ENCODE peak calls at places on chromosomes 5 and 9, in eight cellular contexts. Z, H, S, B, P, A, X and Y are unnamed samples.

GRCh38 chr9:4272141-4272540 is 27.7 kb downstream of the GLIS3 start:
- DNase-seq in S (no peak), A (no peak), Z (no peak), B (no peak), X (no peak), P (no peak), H (no peak), Y (no peak)

GRCh38 chr9:118992813-118993747 is 376.2 kb downstream of the BRINP1 start:
- DNase-seq in X (no peak), A (peak; percentile 12), Z (no peak), S (no peak), H (no peak), P (no peak), B (no peak), Y (no peak)

GRCh38 chr5:81856948-81857928 is 106.3 kb upstream of the SSBP2 start:
- DNase-seq in A (peak; percentile 69), B (no peak), Z (peak; percentile 39), S (no peak), H (no peak), P (peak; percentile 81), X (no peak), Y (no peak)

GRCh38 chr5:171483453-171484177 is 64.2 kb downstream of the FGF18 start:
- DNase-seq in B (no peak), Z (no peak), S (no peak), A (no peak), H (no peak), X (no peak), P (peak; percentile 25), Y (no peak)

GRCh38 chr5:90226433-90227099 is 183.0 kb downstream of the CETN3 start:
- DNase-seq in X (no peak), H (no peak), P (peak; percentile 7), B (no peak), A (no peak), S (no peak), Z (no peak), Y (no peak)

GRCh38 chr5:177476531-177477233 is 3.2 kb upstream of the DBN1 start:
- DNase-seq in Z (no peak), A (peak; percentile 41), H (no peak), S (peak; percentile 33), B (peak; percentile 31), X (no peak), P (no peak), Y (no peak)

GRCh38 chr9:110125207-110125751 is 82.7 kb downstream of the C9orf152 start:
- DNase-seq in P (no peak), X (no peak), Z (peak; percentile 94), S (peak; percentile 95), B (no peak), A (peak; percentile 88), H (no peak), Y (no peak)

GRCh38 chr9:126439402-126439765 is 112.8 kb downstream of the MVB12B start:
- DNase-seq in S (no peak), A (no peak), X (no peak), P (no peak), Z (no peak), H (no peak), B (no peak), Y (no peak)

GRCh38 chr5:87231037-87231808 is 36.5 kb upstream of the RASA1 start:
- DNase-seq in B (no peak), H (no peak), S (no peak), X (peak; percentile 83), A (no peak), Z (no peak), P (no peak), Y (no peak)

GRCh38 chr9:128887914-128888350 is 6.0 kb downstream of the LRRC8A start:
- DNase-seq in Z (no peak), B (no peak), S (no peak), H (no peak), A (peak; percentile 66), P (no peak), X (no peak), Y (no peak)

GRCh38 chr9:77731008-77731698 is 83.0 kb upstream of the GNA14 start:
- DNase-seq in A (no peak), H (no peak), S (no peak), X (no peak), B (no peak), P (no peak), Z (no peak), Y (no peak)

GRCh38 chr9:121610638-121610953 is 40.8 kb upstream of the DAB2IP start:
- DNase-seq in S (no peak), B (peak; percentile 20), Z (no peak), H (no peak), P (no peak), A (peak; percentile 72), X (no peak), Y (no peak)

GRCh38 chr9:121616356-121616755 is 35.1 kb upstream of the DAB2IP start:
- DNase-seq in H (no peak), X (no peak), B (no peak), Z (no peak), S (no peak), P (no peak), A (no peak), Y (no peak)

GRCh38 chr9:121609845-121610637 is 41.4 kb upstream of the DAB2IP start:
- DNase-seq in S (peak; percentile 93), B (no peak), H (peak; percentile 62), X (no peak), Z (peak; percentile 83), A (no peak), P (no peak), Y (no peak)

GRCh38 chr9:121612511-121612998 is 38.9 kb upstream of the DAB2IP start:
- DNase-seq in X (no peak), Z (peak; percentile 38), A (no peak), B (no peak), S (no peak), P (no peak), H (no peak), Y (no peak)

DNA sequence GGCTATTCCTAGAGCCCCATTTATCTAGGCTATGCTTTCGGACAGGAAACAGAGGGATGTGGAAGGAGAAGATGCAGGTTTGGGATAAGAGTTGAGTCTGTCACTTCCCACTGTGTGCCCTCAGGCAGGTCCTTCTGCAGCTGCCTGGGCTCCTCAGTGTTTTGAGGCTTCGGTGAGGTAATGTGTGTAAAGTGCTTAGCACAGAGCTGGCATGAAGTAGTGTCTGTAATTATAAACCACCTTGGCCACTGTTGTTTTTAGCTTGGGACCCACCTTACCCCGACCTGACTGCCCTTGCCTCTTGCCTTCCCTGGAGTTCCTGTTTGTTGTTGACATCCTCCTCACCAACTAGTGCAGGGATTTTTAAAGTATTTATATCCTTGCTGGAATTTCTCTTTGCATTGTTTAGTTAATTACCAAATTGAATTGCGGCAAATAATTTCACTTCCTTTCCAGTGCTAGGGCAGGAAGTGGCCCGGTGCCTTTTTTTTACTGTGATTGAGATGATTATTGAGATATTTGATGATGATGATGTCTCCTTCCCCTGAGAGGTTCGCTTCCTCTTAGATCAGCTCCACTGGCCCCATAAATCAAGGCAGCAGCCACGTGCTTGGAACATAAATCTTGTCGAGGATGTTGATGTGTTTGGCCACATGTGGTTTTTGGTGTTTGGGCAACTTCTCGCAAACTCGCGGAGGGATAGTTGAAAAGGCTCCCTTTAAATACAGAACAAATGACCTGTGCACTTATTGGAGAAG is 38.2 kb upstream of the DAB2IP start:
- DNase-seq in P (no peak), A (no peak), B (no peak), Z (no peak), S (no peak), H (no peak), X (no peak), Y (no peak)
- H3K4me1 ChIP-seq in P (peaks cover 19% of the 10 kb centered on the region), A (peaks cover 13% of the 10 kb centered on the region), B (no peaks in the 10 kb centered on the region), Z (peaks cover 32% of the 10 kb centered on the region), S (peaks cover 45% of the 10 kb centered on the region), H (peaks cover 42% of the 10 kb centered on the region), X (no peaks in the 10 kb centered on the region), Y (peaks cover 6% of the 10 kb centered on the region)

GRCh38 chr9:5879419-5880181 is 11.1 kb upstream of the MLANA start:
- DNase-seq in Z (peak; percentile 81), S (peak; percentile 46), B (peak; percentile 47), X (no peak), A (peak; percentile 17), H (peak; percentile 88), P (peak; percentile 17), Y (no peak)

GRCh38 chr9:5873439-5873838 is 17.2 kb upstream of the MLANA start:
- DNase-seq in A (no peak), X (no peak), B (no peak), P (no peak), Z (no peak), S (no peak), H (no peak), Y (no peak)

GRCh38 chr9:5876026-5876425 is 14.7 kb upstream of the MLANA start:
- DNase-seq in P (no peak), B (no peak), S (no peak), H (no peak), A (no peak), X (no peak), Z (no peak), Y (no peak)

GRCh38 chr9:5874048-5874447 is 16.6 kb upstream of the MLANA start:
- DNase-seq in B (no peak), Z (no peak), H (no peak), X (no peak), A (no peak), P (no peak), S (no peak), Y (no peak)

DNA sequence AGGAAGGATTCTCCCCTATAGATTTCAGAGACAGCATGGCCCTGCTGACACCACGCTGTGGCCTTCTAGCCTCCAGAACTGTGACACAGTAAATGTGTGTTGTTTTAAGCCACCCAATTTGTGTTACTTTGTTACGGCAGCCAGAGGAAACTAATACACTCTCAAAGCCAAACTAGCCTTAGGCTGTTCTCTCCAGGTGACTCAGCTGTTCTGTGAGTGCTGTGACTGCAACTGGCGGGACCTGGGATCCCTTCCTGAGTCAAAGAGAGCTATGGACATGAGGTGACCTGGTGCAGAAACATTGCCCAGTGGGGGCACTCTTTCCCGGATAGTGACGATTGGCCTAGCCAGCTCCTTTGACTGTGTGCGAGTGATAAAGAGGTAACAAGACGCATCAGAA is 14.0 kb upstream of the MLANA start:
- DNase-seq in Z (no peak), X (no peak), A (peak; percentile 54), P (no peak), B (peak; percentile 23), H (no peak), S (no peak), Y (no peak)
- TF ChIP-seq REST in Z (no peak), X (no peak), A (no peak), P (no peak), B (no peak), H (no peak), S (no peak), Y (no peak)

GRCh38 chr9:134707031-134707680 is 65.6 kb downstream of the COL5A1 start:
- DNase-seq in X (no peak), A (no peak), Z (no peak), H (no peak), P (peak; percentile 98), S (peak; percentile 7), B (no peak), Y (no peak)
- H3K4me1 ChIP-seq in X (no peaks in the 10 kb centered on the region), A (no peaks in the 10 kb centered on the region), Z (peaks cover 4% of the 10 kb centered on the region), H (no peaks in the 10 kb centered on the region), P (peaks cover 27% of the 10 kb centered on the region), S (no peaks in the 10 kb centered on the region), B (no peaks in the 10 kb centered on the region), Y (peaks cover 4% of the 10 kb centered on the region)

GRCh38 chr5:73314395-73315195 is 134.0 kb downstream of the FOXD1 start:
- DNase-seq in Z (no peak), B (no peak), S (no peak), H (no peak), X (no peak), A (no peak), P (no peak), Y (no peak)
- TF ChIP-seq REST in Z (no peak), B (no peak), S (no peak), H (no peak), X (no peak), A (no peak), P (no peak), Y (no peak)

GRCh38 chr5:78243091-78243490 is 51.4 kb downstream of the AP3B1 start:
- DNase-seq in B (no peak), H (no peak), A (no peak), P (no peak), S (no peak), Z (no peak), X (no peak), Y (no peak)
- H3K4me1 ChIP-seq in B (peaks cover 4% of the 10 kb centered on the region), H (no peaks in the 10 kb centered on the region), A (no peaks in the 10 kb centered on the region), P (peaks cover 6% of the 10 kb centered on the region), S (no peaks in the 10 kb centered on the region), Z (peaks cover 10% of the 10 kb centered on the region), X (no peaks in the 10 kb centered on the region), Y (no peaks in the 10 kb centered on the region)